ENCODE peak calls at places on chromosomes 4 and X, in ten cellular contexts. One of them, this sample, is unnamed.

GRCh38 chr4:11158971-11159370 is 269.7 kb downstream of the HS3ST1 start:
- DNase-seq in spleen: no peak
- DNase-seq in right lobe of liver: no peak
- DNase-seq in GM12878: no peak
- DNase-seq in IMR-90: no peak
- DNase-seq in ovary: no peak
- DNase-seq in uterus: no peak
- DNase-seq in testis: no peak
- DNase-seq in esophagus squamous epithelium: no peak
- DNase-seq in endothelial cell of umbilical vein: no peak
- DNase-seq in this sample: no peak

GRCh38 chr4:168619266-168619631 is 122.4 kb downstream of the PALLD start:
- DNase-seq in right lobe of liver: no peak
- DNase-seq in uterus: no peak
- DNase-seq in testis: no peak
- DNase-seq in spleen: no peak
- DNase-seq in esophagus squamous epithelium: no peak
- DNase-seq in ovary: no peak
- DNase-seq in IMR-90: peak
- DNase-seq in endothelial cell of umbilical vein: no peak
- DNase-seq in GM12878: no peak
- DNase-seq in this sample: no peak

GRCh38 chr4:11566440-11567022 is 137.8 kb upstream of the HS3ST1 start:
- DNase-seq in testis: no peak
- DNase-seq in esophagus squamous epithelium: no peak
- DNase-seq in GM12878: no peak
- DNase-seq in ovary: no peak
- DNase-seq in uterus: no peak
- DNase-seq in IMR-90: peak
- DNase-seq in endothelial cell of umbilical vein: no peak
- DNase-seq in spleen: no peak
- DNase-seq in right lobe of liver: no peak
- DNase-seq in this sample: no peak

GRCh38 chrX:63058204-63058603 is 292.9 kb downstream of the SPIN4 start:
- DNase-seq in IMR-90: no peak
- DNase-seq in uterus: no peak
- DNase-seq in GM12878: peak
- DNase-seq in ovary: no peak
- DNase-seq in right lobe of liver: no peak
- DNase-seq in spleen: no peak
- DNase-seq in esophagus squamous epithelium: no peak
- DNase-seq in endothelial cell of umbilical vein: no peak
- DNase-seq in testis: no peak
- DNase-seq in this sample: no peak

GRCh38 chr4:4532371-4532770 is 9.5 kb downstream of the STX18 start:
- DNase-seq in spleen: no peak
- DNase-seq in uterus: no peak
- DNase-seq in GM12878: no peak
- DNase-seq in right lobe of liver: no peak
- DNase-seq in esophagus squamous epithelium: no peak
- DNase-seq in testis: no peak
- DNase-seq in IMR-90: no peak
- DNase-seq in endothelial cell of umbilical vein: no peak
- DNase-seq in ovary: no peak
- DNase-seq in this sample: no peak

GRCh38 chr4:87304659-87305277 is 17.9 kb downstream of the HSD17B13 start:
- DNase-seq in GM12878: no peak
- DNase-seq in endothelial cell of umbilical vein: peak
- DNase-seq in IMR-90: peak
- DNase-seq in ovary: no peak
- DNase-seq in spleen: no peak
- DNase-seq in uterus: no peak
- DNase-seq in esophagus squamous epithelium: no peak
- DNase-seq in testis: no peak
- DNase-seq in right lobe of liver: no peak
- DNase-seq in this sample: no peak

GRCh38 chr4:52372747-52373146 is 286.4 kb downstream of the USP46 start:
- DNase-seq in testis: no peak
- DNase-seq in right lobe of liver: no peak
- DNase-seq in GM12878: no peak
- DNase-seq in uterus: no peak
- DNase-seq in endothelial cell of umbilical vein: no peak
- DNase-seq in IMR-90: no peak
- DNase-seq in spleen: no peak
- DNase-seq in esophagus squamous epithelium: no peak
- DNase-seq in ovary: no peak
- DNase-seq in this sample: no peak

GRCh38 chrX:37677243-37677642 is 8.3 kb upstream of the XK start:
- DNase-seq in right lobe of liver: no peak
- DNase-seq in GM12878: no peak
- DNase-seq in esophagus squamous epithelium: no peak
- DNase-seq in IMR-90: no peak
- DNase-seq in ovary: no peak
- DNase-seq in spleen: no peak
- DNase-seq in testis: no peak
- DNase-seq in uterus: no peak
- DNase-seq in endothelial cell of umbilical vein: no peak
- DNase-seq in this sample: no peak

GRCh38 chr4:138307319-138307718 is 65.2 kb upstream of the SLC7A11 start:
- DNase-seq in right lobe of liver: no peak
- DNase-seq in ovary: no peak
- DNase-seq in uterus: no peak
- DNase-seq in spleen: no peak
- DNase-seq in esophagus squamous epithelium: no peak
- DNase-seq in testis: no peak
- DNase-seq in endothelial cell of umbilical vein: no peak
- DNase-seq in GM12878: no peak
- DNase-seq in IMR-90: no peak
- DNase-seq in this sample: no peak

GRCh38 chr4:123929565-123929964 is 533.0 kb downstream of the SPRY1 start:
- DNase-seq in uterus: no peak
- DNase-seq in IMR-90: peak
- DNase-seq in spleen: no peak
- DNase-seq in testis: no peak
- DNase-seq in esophagus squamous epithelium: no peak
- DNase-seq in ovary: no peak
- DNase-seq in right lobe of liver: no peak
- DNase-seq in endothelial cell of umbilical vein: no peak
- DNase-seq in GM12878: no peak
- DNase-seq in this sample: no peak
- TF ChIP-seq POLR2A in uterus: no peak
- TF ChIP-seq POLR2A in IMR-90: no peak
- TF ChIP-seq POLR2A in spleen: no peak
- TF ChIP-seq POLR2A in testis: no peak
- TF ChIP-seq POLR2A in esophagus squamous epithelium: no peak
- TF ChIP-seq POLR2A in ovary: no peak
- TF ChIP-seq POLR2A in right lobe of liver: no peak
- TF ChIP-seq POLR2A in endothelial cell of umbilical vein: no peak
- TF ChIP-seq POLR2A in GM12878: no peak
- TF ChIP-seq POLR2A in this sample: no peak

DNA sequence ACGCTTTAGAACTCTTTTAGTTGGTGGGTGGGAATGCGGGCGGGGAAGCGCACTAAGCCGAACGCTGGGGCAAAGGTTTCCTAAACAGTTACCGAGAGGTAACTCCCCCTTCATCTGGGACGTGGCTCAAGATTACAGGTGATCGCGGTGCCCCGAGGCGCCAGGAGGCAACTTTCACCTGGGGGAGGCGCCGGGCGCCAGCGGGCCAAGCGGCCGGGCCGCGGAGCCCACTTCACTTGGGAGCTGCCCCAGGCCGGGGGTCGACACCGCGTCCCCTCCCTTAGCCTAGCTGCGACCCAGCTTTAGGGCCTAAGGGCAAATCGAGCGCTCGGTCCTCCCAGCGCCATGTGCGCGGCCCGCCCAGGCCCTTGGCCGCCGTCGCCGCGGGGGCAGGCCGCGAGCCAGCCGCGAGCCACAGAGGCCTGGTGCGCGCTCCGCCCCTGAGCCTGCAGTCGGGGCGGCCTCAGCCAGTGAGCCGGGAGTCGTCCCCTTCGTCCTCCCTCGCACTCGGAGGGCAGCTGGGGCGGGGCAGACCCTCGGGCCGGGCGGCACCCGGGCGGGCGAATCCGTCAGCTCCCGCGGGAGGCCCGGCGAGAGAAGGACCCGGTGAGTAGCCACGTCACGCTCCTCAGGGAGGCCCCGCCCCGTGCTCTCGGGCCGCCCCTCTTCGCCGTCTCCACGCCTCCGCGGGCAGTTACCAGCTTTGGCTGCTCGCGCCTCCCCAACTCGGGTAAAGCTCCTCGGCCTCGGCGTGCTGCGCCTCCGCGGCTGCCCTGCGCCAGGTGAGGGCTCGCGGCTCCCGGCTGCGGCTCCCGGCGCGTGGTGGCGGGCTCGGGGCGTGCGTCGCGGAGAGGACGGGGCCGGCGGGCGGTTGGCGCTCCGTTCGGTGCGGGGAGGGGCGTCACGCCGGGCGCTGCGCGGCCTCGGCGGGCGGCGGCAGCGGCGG is at the start of gene LARP1B:
- DNase-seq in uterus: peak
- DNase-seq in ovary: peak
- DNase-seq in spleen: peak
- DNase-seq in right lobe of liver: peak
- DNase-seq in IMR-90: peak
- DNase-seq in esophagus squamous epithelium: peak
- DNase-seq in GM12878: peak
- DNase-seq in endothelial cell of umbilical vein: peak
- DNase-seq in testis: peak
- DNase-seq in this sample: peak
- TF ChIP-seq POLR2A in uterus: peak
- TF ChIP-seq POLR2A in ovary: peak
- TF ChIP-seq POLR2A in spleen: peak
- TF ChIP-seq POLR2A in right lobe of liver: peak
- TF ChIP-seq POLR2A in IMR-90: peak
- TF ChIP-seq POLR2A in esophagus squamous epithelium: no peak
- TF ChIP-seq POLR2A in GM12878: peak
- TF ChIP-seq POLR2A in endothelial cell of umbilical vein: peak
- TF ChIP-seq POLR2A in testis: peak
- TF ChIP-seq POLR2A in this sample: peak

GRCh38 chrX:153225438-153226098 is 46.5 kb downstream of the MAGEA1 start:
- DNase-seq in ovary: no peak
- DNase-seq in esophagus squamous epithelium: no peak
- DNase-seq in uterus: no peak
- DNase-seq in IMR-90: no peak
- DNase-seq in testis: no peak
- DNase-seq in endothelial cell of umbilical vein: no peak
- DNase-seq in GM12878: no peak
- DNase-seq in right lobe of liver: no peak
- DNase-seq in spleen: no peak
- DNase-seq in this sample: no peak

DNA sequence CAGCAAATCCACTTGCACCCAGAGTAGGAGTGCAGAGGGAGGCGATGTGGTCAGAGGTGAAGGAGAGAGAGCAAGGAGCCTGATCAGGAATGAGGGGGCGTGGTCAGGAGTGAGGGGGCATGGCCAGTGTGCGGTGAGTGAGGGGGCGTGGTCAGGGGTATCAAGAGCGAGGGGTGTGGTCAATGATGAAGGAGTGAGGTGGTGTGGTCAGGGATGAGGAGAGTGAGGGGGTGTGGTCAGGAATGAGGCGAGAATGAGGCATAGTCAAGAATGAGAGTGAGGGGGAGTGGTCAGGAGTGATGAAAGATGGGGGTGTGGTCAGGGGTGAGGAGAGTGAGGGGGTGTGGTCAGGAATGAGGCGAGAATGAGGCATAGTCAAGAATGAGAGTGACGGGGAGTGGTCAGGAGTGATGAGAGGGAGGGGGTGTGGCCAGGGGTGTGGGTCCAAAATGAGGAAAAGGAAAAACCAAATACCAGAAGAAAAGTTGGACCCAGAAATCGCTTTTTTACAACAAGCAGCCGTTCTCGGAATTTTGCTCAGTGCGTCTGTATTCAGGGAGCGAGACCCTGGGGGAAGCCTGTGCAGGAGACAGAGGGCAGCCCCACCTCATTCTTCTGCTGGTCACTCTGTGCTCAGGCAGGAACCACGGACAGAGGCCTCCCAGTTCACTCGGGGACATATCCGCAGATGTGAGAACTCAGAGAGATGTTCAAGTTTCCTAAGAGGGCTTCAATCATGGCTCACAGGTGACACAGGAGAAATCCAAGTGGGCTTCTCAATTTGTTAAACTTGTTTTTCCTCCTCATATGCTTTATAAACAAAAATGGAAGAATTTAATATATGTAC is 47.5 kb downstream of the MAGEA1 start:
- DNase-seq in testis: peak
- DNase-seq in esophagus squamous epithelium: no peak
- DNase-seq in uterus: peak
- DNase-seq in GM12878: no peak
- DNase-seq in endothelial cell of umbilical vein: no peak
- DNase-seq in right lobe of liver: no peak
- DNase-seq in IMR-90: peak
- DNase-seq in ovary: peak
- DNase-seq in spleen: no peak
- DNase-seq in this sample: peak
- TF ChIP-seq POLR2A in testis: no peak
- TF ChIP-seq POLR2A in esophagus squamous epithelium: no peak
- TF ChIP-seq POLR2A in uterus: no peak
- TF ChIP-seq POLR2A in GM12878: no peak
- TF ChIP-seq POLR2A in endothelial cell of umbilical vein: no peak
- TF ChIP-seq POLR2A in right lobe of liver: no peak
- TF ChIP-seq POLR2A in IMR-90: no peak
- TF ChIP-seq POLR2A in ovary: no peak
- TF ChIP-seq POLR2A in spleen: no peak
- TF ChIP-seq POLR2A in this sample: no peak

GRCh38 chr4:85406185-85406584 is 68.8 kb upstream of the ARHGAP24 start:
- DNase-seq in IMR-90: no peak
- DNase-seq in uterus: no peak
- DNase-seq in esophagus squamous epithelium: no peak
- DNase-seq in right lobe of liver: no peak
- DNase-seq in ovary: no peak
- DNase-seq in endothelial cell of umbilical vein: no peak
- DNase-seq in GM12878: no peak
- DNase-seq in testis: no peak
- DNase-seq in spleen: no peak
- DNase-seq in this sample: no peak

GRCh38 chr4:85398276-85398675 is 76.7 kb upstream of the ARHGAP24 start:
- DNase-seq in IMR-90: no peak
- DNase-seq in testis: no peak
- DNase-seq in right lobe of liver: no peak
- DNase-seq in uterus: peak
- DNase-seq in ovary: no peak
- DNase-seq in spleen: no peak
- DNase-seq in esophagus squamous epithelium: no peak
- DNase-seq in endothelial cell of umbilical vein: no peak
- DNase-seq in GM12878: no peak
- DNase-seq in this sample: no peak

GRCh38 chr4:85407546-85407945 is 67.4 kb upstream of the ARHGAP24 start:
- DNase-seq in IMR-90: no peak
- DNase-seq in spleen: no peak
- DNase-seq in uterus: no peak
- DNase-seq in right lobe of liver: no peak
- DNase-seq in endothelial cell of umbilical vein: peak
- DNase-seq in testis: no peak
- DNase-seq in GM12878: no peak
- DNase-seq in esophagus squamous epithelium: no peak
- DNase-seq in ovary: no peak
- DNase-seq in this sample: no peak

GRCh38 chr4:85399270-85399669 is 75.7 kb upstream of the ARHGAP24 start:
- DNase-seq in esophagus squamous epithelium: no peak
- DNase-seq in endothelial cell of umbilical vein: no peak
- DNase-seq in ovary: no peak
- DNase-seq in testis: no peak
- DNase-seq in IMR-90: no peak
- DNase-seq in uterus: no peak
- DNase-seq in right lobe of liver: no peak
- DNase-seq in GM12878: no peak
- DNase-seq in spleen: no peak
- DNase-seq in this sample: no peak

GRCh38 chr4:85402371-85402770 is 72.6 kb upstream of the ARHGAP24 start:
- DNase-seq in right lobe of liver: no peak
- DNase-seq in GM12878: no peak
- DNase-seq in IMR-90: peak
- DNase-seq in endothelial cell of umbilical vein: no peak
- DNase-seq in esophagus squamous epithelium: no peak
- DNase-seq in testis: no peak
- DNase-seq in uterus: peak
- DNase-seq in ovary: no peak
- DNase-seq in spleen: no peak
- DNase-seq in this sample: peak
- TF ChIP-seq POLR2A in right lobe of liver: no peak
- TF ChIP-seq POLR2A in GM12878: no peak
- TF ChIP-seq POLR2A in IMR-90: no peak
- TF ChIP-seq POLR2A in endothelial cell of umbilical vein: no peak
- TF ChIP-seq POLR2A in esophagus squamous epithelium: no peak
- TF ChIP-seq POLR2A in testis: no peak
- TF ChIP-seq POLR2A in uterus: no peak
- TF ChIP-seq POLR2A in ovary: no peak
- TF ChIP-seq POLR2A in spleen: no peak
- TF ChIP-seq POLR2A in this sample: no peak

This sample was measured in H54.